ENCODE peak calls at places on chromosomes 12 and 14, in five cellular contexts. M is osteoblast, Z is IMR-90, T is keratinocyte, G is OCI-LY7. P is an unnamed sample.

GRCh38 chr12:54932691-54933090 is 51.9 kb downstream of the TESPA1 start:
- DNase-seq in G (no peak), M (no peak), Z (no peak), T (peak), P (peak)

GRCh38 chr12:114774181-114774580 is 90.2 kb upstream of the TBX3 start:
- DNase-seq in M (no peak), G (no peak), Z (peak), T (no peak), P (no peak)

GRCh38 chr12:92556141-92556540 is 146.6 kb upstream of the PLEKHG7 start:
- DNase-seq in Z (no peak), M (no peak), G (peak), T (no peak), P (no peak)

GRCh38 chr12:44972746-44973421 is 78.0 kb downstream of the DBX2 start:
- DNase-seq in Z (no peak), M (no peak), T (no peak), G (peak), P (peak)

GRCh38 chr12:112798019-112798760 is 6.6 kb downstream of the RPH3A start:
- DNase-seq in G (no peak), Z (no peak), M (peak), T (no peak), P (no peak)

GRCh38 chr12:89311703-89312293 is 40.5 kb downstream of the DUSP6 start:
- DNase-seq in T (peak), G (no peak), M (no peak), Z (no peak), P (peak)

GRCh38 chr14:50070230-50070629 is 46.1 kb downstream of the VCPKMT start:
- DNase-seq in T (no peak), Z (no peak), G (no peak), M (no peak), P (no peak)

GRCh38 chr14:95062946-95063345 is 94.4 kb downstream of the DICER1 start:
- DNase-seq in M (no peak), G (no peak), T (no peak), Z (no peak), P (no peak)

GRCh38 chr14:71694888-71695505 is 237.2 kb upstream of the RGS6 start:
- DNase-seq in Z (no peak), G (no peak), T (no peak), M (no peak), P (no peak)

GRCh38 chr12:89529738-89530137 is 3.9 kb upstream of the POC1B start:
- DNase-seq in T (no peak), Z (peak), M (peak), G (peak), P (peak)

GRCh38 chr12:27970391-27970980 is 2.0 kb downstream of the PTHLH start:
- DNase-seq in Z (peak), G (no peak), M (peak), T (no peak), P (peak)

GRCh38 chr14:29800961-29801360 is 126.7 kb downstream of the PRKD1 start:
- DNase-seq in T (no peak), M (no peak), Z (no peak), G (no peak), P (no peak)

GRCh38 chr14:68604361-68604730 is 188.5 kb downstream of the ZFP36L1 start:
- DNase-seq in T (no peak), M (no peak), G (no peak), Z (no peak), P (no peak)

GRCh38 chr14:52241102-52241793 is 26.2 kb upstream of the PTGDR start:
- DNase-seq in T (no peak), G (no peak), M (peak), Z (peak), P (peak)

GRCh38 chr12:97300431-97300830 is 162.2 kb upstream of the RMST start:
- DNase-seq in M (no peak), Z (no peak), G (no peak), T (no peak), P (no peak)

GRCh38 chr12:57764662-57765002 is 2.2 kb downstream of the CYP27B1 start:
- DNase-seq in T (no peak), G (no peak), M (no peak), Z (no peak), P (no peak)

GRCh38 chr12:52205584-52206308 is 13.9 kb upstream of the KRT80 start:
- DNase-seq in G (no peak), M (peak), T (no peak), Z (no peak), P (no peak)

GRCh38 chr12:118536306-118536900 is 160.0 kb downstream of the SUDS3 start:
- DNase-seq in G (no peak), M (no peak), T (no peak), Z (no peak), P (no peak)

GRCh38 chr14:96247031-96247430 is 9.0 kb upstream of the BDKRB1 start:
- DNase-seq in Z (no peak), T (no peak), G (no peak), M (no peak), P (no peak)

GRCh38 chr12:12195516-12195915 is 71.3 kb downstream of the LRP6 start:
- DNase-seq in T (no peak), M (no peak), G (no peak), Z (no peak), P (no peak)

GRCh38 chr14:85437143-85437542 is 92.8 kb upstream of the FLRT2 start:
- DNase-seq in M (peak), G (no peak), T (peak), Z (peak), P (peak)

GRCh38 chr12:68755536-68756243 is 9.7 kb downstream of the SLC35E3 start:
- DNase-seq in T (no peak), M (no peak), G (no peak), Z (no peak), P (no peak)

GRCh38 chr12:4416276-4416675 is 29.3 kb downstream of the FGF6 start:
- DNase-seq in G (no peak), M (no peak), T (no peak), Z (no peak), P (no peak)
- H2AFZ ChIP-seq in G (no peak), M (no peak), T (no peak), Z (no peak), P (no peak)

GRCh38 chr12:53241623-53242412 is 9.8 kb upstream of the RARG start:
- DNase-seq in M (peak), G (no peak), Z (no peak), T (no peak), P (no peak)
- H2AFZ ChIP-seq in M (no peak), G (no peak), Z (peak), T (no peak), P (no peak)

GRCh38 chr12:87152841-87153528 is 876.2 kb downstream of the C12orf50 start:
- DNase-seq in M (no peak), G (no peak), Z (no peak), T (no peak), P (no peak)

GRCh38 chr12:87163122-87163521 is 866.1 kb downstream of the C12orf50 start:
- DNase-seq in Z (no peak), T (no peak), G (no peak), M (no peak), P (peak)

GRCh38 chr12:87160848-87161601 is 868.2 kb downstream of the C12orf50 start:
- DNase-seq in T (no peak), Z (no peak), M (no peak), G (no peak), P (peak)

GRCh38 chr12:87155616-87156015 is 873.6 kb downstream of the C12orf50 start:
- DNase-seq in G (no peak), T (no peak), M (no peak), Z (peak), P (peak)

GRCh38 chr12:87157791-87158190 is 871.4 kb downstream of the C12orf50 start:
- DNase-seq in M (peak), Z (peak), G (no peak), T (no peak), P (peak)
- H2AFZ ChIP-seq in M (no peak), Z (no peak), G (no peak), T (no peak), P (peak)

GRCh38 chr12:14910090-14910915 is 24.6 kb upstream of the MGP start:
- DNase-seq in Z (peak), G (no peak), M (no peak), T (peak), P (peak)

GRCh38 chr12:14907953-14908352 is 22.3 kb upstream of the MGP start:
- DNase-seq in T (no peak), M (no peak), G (no peak), Z (peak), P (peak)

GRCh38 chr12:14911131-14911530 is 25.5 kb upstream of the MGP start:
- DNase-seq in M (no peak), T (no peak), G (no peak), Z (no peak), P (no peak)

GRCh38 chr12:14915736-14916135 is 22.6 kb downstream of the ERP27 start:
- DNase-seq in G (no peak), T (no peak), M (no peak), Z (no peak), P (no peak)

GRCh38 chr12:14913381-14913781 is 25.0 kb downstream of the ERP27 start:
- DNase-seq in Z (no peak), M (no peak), T (peak), G (no peak), P (peak)
- H2AFZ ChIP-seq in Z (no peak), M (no peak), T (peak), G (no peak), P (peak)

DNA sequence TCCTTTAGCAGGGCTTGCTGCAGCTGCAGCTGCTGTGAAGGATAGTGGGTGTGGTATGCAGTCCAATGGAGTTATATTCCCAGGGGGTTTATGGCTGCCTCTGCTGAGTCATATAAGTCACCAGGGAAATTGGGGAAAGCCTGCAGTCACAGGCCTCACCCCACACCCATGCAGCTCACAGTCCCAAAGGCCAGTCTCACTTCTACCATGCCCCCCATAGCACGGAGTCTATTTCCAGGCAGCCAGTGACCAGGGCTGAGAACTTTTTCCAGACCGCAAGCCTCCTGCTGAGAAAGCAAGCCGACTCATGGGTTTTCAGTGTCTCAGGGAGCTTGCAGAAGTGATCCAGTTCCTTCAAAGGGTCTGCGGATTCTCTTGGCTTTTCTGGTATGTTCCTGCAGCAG is 322.4 kb upstream of the CLEC14A start:
- DNase-seq in Z (no peak), M (no peak), G (no peak), T (no peak), P (no peak)
- H2AFZ ChIP-seq in Z (no peak), M (no peak), G (no peak), T (no peak), P (no peak)

GRCh38 chr12:99390707-99391106 is 256.8 kb upstream of the GARIN6 start:
- DNase-seq in T (no peak), Z (no peak), G (no peak), M (no peak), P (no peak)

GRCh38 chr12:99389751-99390150 is 257.8 kb upstream of the GARIN6 start:
- DNase-seq in Z (no peak), M (no peak), G (no peak), T (no peak), P (no peak)

GRCh38 chr12:99392091-99392850 is 255.3 kb upstream of the GARIN6 start:
- DNase-seq in M (no peak), Z (no peak), T (no peak), G (peak), P (no peak)

DNA sequence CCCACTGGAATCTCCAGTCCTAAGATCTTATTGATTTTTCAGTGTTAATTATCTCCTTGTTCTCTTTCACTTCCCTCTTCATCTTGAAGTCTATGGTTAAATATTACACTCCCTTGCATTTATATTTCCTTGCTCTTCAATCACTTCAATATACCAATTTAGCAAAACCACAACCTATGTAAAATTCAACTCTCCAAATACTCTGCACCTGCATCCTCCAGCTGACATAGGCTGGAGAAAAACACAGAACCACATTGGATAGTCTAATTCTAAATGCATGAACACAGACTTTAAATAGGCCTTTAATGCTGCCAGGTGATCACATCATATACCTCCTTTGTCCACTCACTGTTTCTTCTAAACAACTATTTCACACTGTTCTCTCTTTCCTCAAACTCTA is 253.8 kb upstream of the GARIN6 start:
- DNase-seq in T (no peak), M (no peak), G (peak), Z (no peak), P (no peak)
- H2AFZ ChIP-seq in T (no peak), M (no peak), G (no peak), Z (no peak), P (no peak)

GRCh38 chr12:20206410-20206809 is 161.9 kb upstream of the PDE3A start:
- DNase-seq in G (no peak), T (no peak), Z (no peak), M (no peak), P (no peak)

GRCh38 chr12:20196767-20197166 is 171.6 kb upstream of the PDE3A start:
- DNase-seq in T (no peak), G (no peak), Z (no peak), M (no peak), P (no peak)

GRCh38 chr12:20199780-20200179 is 168.6 kb upstream of the PDE3A start:
- DNase-seq in Z (no peak), G (no peak), T (no peak), M (no peak), P (no peak)

DNA sequence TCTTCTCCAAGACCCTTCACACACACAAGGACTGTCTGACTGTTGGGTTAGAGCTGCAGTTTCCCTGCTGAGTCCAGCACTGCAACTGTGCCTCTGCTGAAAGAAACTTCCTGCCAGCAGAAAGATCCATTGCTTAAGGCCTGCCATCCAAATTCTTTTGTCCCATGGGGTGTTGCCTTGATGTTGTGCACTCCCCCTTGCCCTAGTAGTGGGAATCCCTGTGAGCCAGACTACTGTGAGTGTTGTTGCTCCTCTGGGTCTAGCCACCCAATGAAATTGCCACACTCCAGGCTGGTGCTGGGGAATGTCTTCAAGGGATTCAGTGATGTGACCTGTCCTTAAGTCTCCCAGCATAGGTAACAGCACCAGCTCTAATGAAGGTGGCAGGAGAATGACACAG is 166.6 kb upstream of the PDE3A start:
- DNase-seq in G (no peak), M (no peak), Z (no peak), T (no peak), P (no peak)
- H2AFZ ChIP-seq in G (no peak), M (no peak), Z (no peak), T (no peak), P (no peak)

GRCh38 chr14:74619672-74620131 is 7.7 kb upstream of the LTBP2 start:
- DNase-seq in M (peak), T (no peak), Z (peak), G (no peak), P (peak)
- H2AFZ ChIP-seq in M (peak), T (no peak), Z (peak), G (no peak), P (no peak)

P was measured in mammary epithelial cell.